ENCODE peak calls at places on chromosomes 6 and 20, in seven cellular contexts. Q is A549, Y is heart left ventricle, X is IMR-90, J is uterus, S is GM12878, Z is lower leg skin. H is an unnamed sample.

GRCh38 chr6:159899994-159900745 is 9.4 kb downstream of the MAS1 start:
- DNase-seq in Y (no peak), Z (peak; percentile 20), X (peak; percentile 93), S (no peak), J (no peak), Q (peak; percentile 70), H (no peak)

GRCh38 chr6:144651219-144651618 is 366.1 kb downstream of the UTRN start:
- DNase-seq in X (no peak), S (no peak), Y (no peak), Z (no peak), J (no peak), Q (no peak), H (no peak)

GRCh38 chr6:163230901-163231300 is 183.6 kb upstream of the QKI start:
- DNase-seq in Q (no peak), Z (no peak), Y (no peak), X (no peak), J (no peak), S (no peak), H (no peak)

GRCh38 chr6:90028080-90028778 is 134.0 kb downstream of the GJA10 start:
- DNase-seq in J (no peak), Y (no peak), S (no peak), Z (no peak), X (no peak), Q (no peak), H (no peak)

GRCh38 chr6:54935739-54936138 is 89.2 kb downstream of the FAM83B start:
- DNase-seq in X (peak; percentile 87), Q (peak; percentile 64), Y (no peak), J (no peak), Z (no peak), S (no peak), H (no peak)

GRCh38 chr6:164169355-164169754 is 754.8 kb downstream of the QKI start:
- DNase-seq in Z (no peak), Q (no peak), S (no peak), Y (no peak), X (no peak), J (no peak), H (no peak)

GRCh38 chr6:38095054-38095453 is 275.5 kb downstream of the ZFAND3 start:
- DNase-seq in Z (no peak), Q (no peak), X (peak; percentile 79), Y (no peak), S (no peak), J (no peak), H (no peak)

GRCh38 chr20:19909696-19910095 is 107.5 kb upstream of the NAA20 start:
- DNase-seq in Z (peak; percentile 96), X (no peak), Q (no peak), J (no peak), Y (peak; percentile 79), S (no peak), H (no peak)

GRCh38 chr6:41720783-41721182 is 14.6 kb downstream of the TFEB start:
- DNase-seq in J (no peak), Q (no peak), Z (no peak), X (no peak), Y (no peak), S (no peak), H (no peak)

GRCh38 chr6:41721396-41721795 is 14.0 kb downstream of the TFEB start:
- DNase-seq in Z (no peak), Y (no peak), Q (no peak), S (no peak), J (no peak), X (no peak), H (no peak)

GRCh38 chr6:41724638-41725501 is 10.5 kb downstream of the TFEB start:
- DNase-seq in S (no peak), J (no peak), Y (no peak), Z (no peak), Q (no peak), X (no peak), H (no peak)

GRCh38 chr6:41723936-41724637 is 11.3 kb downstream of the TFEB start:
- DNase-seq in J (no peak), Q (no peak), X (no peak), S (no peak), Z (no peak), Y (no peak), H (no peak)

DNA sequence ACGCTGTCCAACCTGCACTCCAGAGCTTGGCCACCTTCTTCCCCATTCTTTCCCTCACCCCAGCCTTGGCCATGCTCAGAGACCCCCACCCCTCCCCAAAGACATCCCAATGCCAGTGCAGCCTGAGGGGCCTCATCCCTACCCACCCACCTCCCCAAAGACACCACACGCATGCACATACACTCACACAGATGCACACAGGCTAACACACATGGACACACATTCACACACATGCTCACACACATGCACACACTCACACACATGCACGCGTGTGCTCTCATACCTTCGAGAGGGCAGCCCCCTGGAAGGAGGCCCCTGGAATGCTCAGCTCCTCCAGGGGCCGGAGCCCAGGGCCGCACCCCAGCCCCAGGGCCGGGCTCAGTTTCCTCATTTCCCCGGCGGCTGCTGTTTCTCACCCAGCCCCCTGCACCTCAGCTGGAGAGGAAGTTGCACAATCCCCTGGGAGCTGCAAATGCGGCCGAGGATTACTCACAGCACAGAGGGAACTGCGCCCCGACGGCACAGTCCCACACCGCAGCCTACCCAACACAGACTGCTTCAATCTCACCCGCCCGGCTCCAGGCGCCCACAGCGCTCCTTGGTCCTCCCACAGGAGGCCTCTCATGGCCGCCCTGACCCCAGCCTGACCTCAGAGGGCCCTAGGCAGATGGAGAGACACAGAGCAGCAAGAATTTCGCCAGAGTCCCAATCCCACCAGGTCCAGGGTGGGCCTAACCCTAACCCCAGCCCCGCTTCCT is 12.1 kb downstream of the TFEB start:
- DNase-seq in X (peak; percentile 91), S (no peak), Q (peak; percentile 63), J (peak; percentile 58), Y (peak; percentile 84), Z (peak; percentile 96), H (peak; percentile 75)
- H3K4me3 ChIP-seq in X (no peak overlapping the region), S (peak overlapping the region; percentile 81), Q (peak overlapping the region; percentile 20), J (no peak overlapping the region), Y (peak overlapping the region; percentile 14), Z (no peak overlapping the region), H (no peak overlapping the region)

GRCh38 chr6:43624786-43625288 is 4.2 kb downstream of the GTPBP2 start:
- DNase-seq in Y (no peak), Z (peak; percentile 84), X (no peak), J (no peak), Q (no peak), S (no peak), H (no peak)

GRCh38 chr6:43628392-43629103 is 516 bp downstream of the GTPBP2 start:
- DNase-seq in Y (peak; percentile 46), S (no peak), X (peak; percentile 34), Z (peak; percentile 92), Q (peak; percentile 36), J (peak; percentile 63), H (peak; percentile 58)

GRCh38 chr6:43629104-43629504 is at the start of gene GTPBP2:
- DNase-seq in J (peak; percentile 98), X (peak; percentile 99), Q (peak; percentile 97), S (peak; percentile 91), Z (peak; percentile 100), Y (peak; percentile 99), H (peak; percentile 100)

GRCh38 chr6:43625393-43625992 is 3.6 kb downstream of the GTPBP2 start:
- DNase-seq in J (no peak), Q (no peak), S (no peak), X (no peak), Y (no peak), Z (peak; percentile 84), H (no peak)

DNA sequence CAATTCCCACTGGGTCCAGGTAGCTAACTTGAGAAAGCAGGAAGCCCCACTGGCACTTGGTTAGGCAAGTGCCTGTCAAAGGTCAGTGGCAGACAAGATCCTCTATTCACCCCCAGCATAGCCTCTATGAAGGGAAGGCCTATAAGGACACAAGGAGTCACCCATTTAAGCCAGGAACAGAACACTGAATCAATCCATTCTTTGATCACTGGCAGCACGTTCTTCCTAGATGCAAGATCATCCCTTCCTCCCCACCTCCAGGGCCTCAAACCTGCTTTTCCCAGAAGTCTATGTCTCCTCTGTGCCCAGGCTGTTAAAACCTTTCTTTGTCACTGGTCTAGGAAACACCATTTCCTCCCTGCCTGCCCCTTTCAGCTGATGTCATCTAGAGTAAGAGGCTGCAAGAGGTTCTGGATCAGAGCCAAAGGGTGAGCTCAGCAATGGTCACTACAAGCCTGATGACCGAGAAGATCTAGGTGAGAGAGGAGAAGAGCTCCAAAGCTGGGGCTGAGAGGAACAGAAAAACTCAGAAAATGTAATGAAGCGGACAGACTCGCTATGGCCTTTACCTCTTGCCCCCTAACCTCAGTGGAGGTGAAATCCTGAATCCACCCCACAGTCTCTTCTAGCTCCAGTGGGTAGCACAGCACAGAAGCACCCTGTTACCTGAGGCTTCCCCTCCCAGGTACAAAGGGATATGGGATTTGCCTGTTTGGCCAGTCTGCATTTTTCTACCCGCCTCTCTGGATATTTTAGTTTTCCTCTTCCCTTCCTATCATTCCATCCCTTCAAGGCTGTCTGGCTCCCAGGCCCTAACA is 1.8 kb downstream of the GTPBP2 start:
- DNase-seq in Z (peak; percentile 90), Y (peak; percentile 83), Q (peak; percentile 70), S (peak; percentile 23), J (peak; percentile 74), X (peak; percentile 99), H (no peak)
- TF ChIP-seq POLR2A in Z (no peak), Y (no peak), Q (no peak), S (no peak), J (no peak), X (peak; percentile 89), H (peak; percentile 65)

DNA sequence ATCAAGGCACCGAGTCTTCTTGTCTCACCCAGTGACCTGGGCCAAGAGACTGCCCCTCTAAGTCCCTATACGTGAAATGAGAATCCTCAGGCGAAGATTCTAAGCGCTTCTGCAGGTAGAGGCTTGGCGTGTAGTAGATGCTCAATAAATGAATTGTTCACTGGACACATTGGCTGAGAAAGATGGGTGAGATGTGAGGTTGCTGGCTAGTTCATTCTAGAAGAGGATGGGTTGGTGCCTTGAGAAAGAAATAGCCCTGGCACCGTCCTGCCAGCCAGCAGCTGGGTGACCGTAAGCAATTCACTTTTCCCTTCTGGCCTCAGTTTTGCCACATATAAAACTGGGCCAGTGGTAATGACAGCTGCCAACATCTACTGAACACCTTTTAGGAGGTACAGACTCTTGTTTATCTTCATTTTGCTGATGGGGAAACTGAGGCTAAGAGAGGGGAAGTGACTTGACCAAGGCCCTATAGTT is 1.4 kb downstream of the SRC start:
- DNase-seq in S (no peak), X (no peak), Q (no peak), Y (no peak), Z (peak; percentile 63), J (no peak), H (no peak)
- H3K4me3 ChIP-seq in S (peak overlapping the region; percentile 87), X (peak overlapping the region; percentile 70), Q (peak overlapping the region; percentile 89), Y (no peak overlapping the region), Z (no peak overlapping the region), J (peak overlapping the region; percentile 60), H (no peak overlapping the region)

GRCh38 chr20:13638162-13638495 is 603 bp downstream of the TASP1 start:
- DNase-seq in Q (peak; percentile 31), Y (no peak), Z (no peak), X (peak; percentile 16), J (no peak), S (no peak), H (no peak)

GRCh38 chr20:13644010-13644409 is 5.3 kb upstream of the TASP1 start:
- DNase-seq in S (no peak), Y (no peak), J (no peak), Q (peak; percentile 32), Z (no peak), X (no peak), H (no peak)

DNA sequence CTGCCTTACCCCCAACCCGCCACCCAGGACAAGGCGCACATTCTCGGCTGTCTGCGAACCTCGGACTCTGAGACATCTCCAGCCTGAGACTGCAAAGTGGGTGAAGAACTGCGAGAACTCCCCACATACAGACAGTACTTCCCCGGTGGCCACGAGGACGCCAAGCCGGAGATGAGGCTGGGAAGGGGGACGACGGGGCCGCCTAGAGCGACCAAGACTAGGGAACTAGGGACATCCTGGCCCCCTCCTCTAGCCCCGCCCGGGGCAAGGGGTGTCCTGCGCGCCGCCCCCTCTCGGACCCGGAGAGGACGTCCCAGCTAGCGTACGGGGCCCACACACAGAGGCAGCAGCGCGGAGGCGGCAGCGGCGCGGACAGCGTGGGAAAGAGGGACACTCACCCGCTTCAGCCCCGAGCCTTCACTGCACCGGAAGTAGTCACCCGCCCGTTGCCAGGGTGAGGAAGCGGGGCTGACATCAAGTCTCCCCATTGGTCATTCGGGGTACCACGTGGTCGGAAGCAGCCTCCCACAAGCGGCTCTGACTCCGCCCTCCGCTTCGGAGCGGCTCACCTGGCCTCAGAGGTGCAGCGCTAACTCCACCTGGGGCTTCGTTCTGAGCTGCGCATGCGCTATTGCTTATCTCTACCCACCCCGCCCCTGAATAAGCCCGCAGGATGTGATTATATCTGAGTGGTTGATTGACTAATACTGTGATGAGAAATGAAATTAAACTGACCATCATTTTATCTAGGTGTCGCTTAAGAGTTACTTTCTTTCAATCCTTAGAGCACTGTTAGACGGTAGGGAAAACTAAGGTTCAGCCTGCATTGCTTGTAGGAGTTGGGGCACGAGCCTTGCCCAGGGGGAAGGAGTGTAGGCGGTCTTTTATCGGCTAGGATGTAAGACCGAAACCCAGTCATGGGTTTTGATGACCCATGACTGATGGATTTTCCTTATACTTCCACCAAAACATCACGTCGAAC is at the start of gene TASP1:
- DNase-seq in X (peak; percentile 94), J (peak; percentile 94), S (peak; percentile 84), Z (peak; percentile 99), Y (peak; percentile 96), Q (peak; percentile 97), H (peak; percentile 99)
- TF ChIP-seq POLR2A in X (peak; percentile 83), J (no peak), S (peak; percentile 93), Z (no peak), Y (peak; percentile 70), Q (peak; percentile 87), H (peak; percentile 69)

H was measured in right lobe of liver.